ENCODE peak calls at places on chromosomes 12 and 14, in ten cellular contexts. Y is OCI-LY7; L is foreskin fibroblast; O is iPS DF 6.9; U is heart right ventricle; I is stomach; R is CD8-positive, alpha-beta memory T cell; E is fibroblast of pulmonary artery; P is SK-N-SH; C is mucosa of descending colon. M is an unnamed sample.

GRCh38 chr14:105139212-105139825 is 29.3 kb downstream of the JAG2 start:
- DNase-seq in Y (no peak), L (no peak), O (no peak), U (no peak), I (no peak), R (no peak), E (no peak), P (no peak), C (peak; percentile 29), M (no peak)

GRCh38 chr12:117853600-117853999 is 115.2 kb downstream of the KSR2 start:
- DNase-seq in Y (no peak), L (no peak), O (no peak), U (no peak), I (peak; percentile 43), R (no peak), E (no peak), P (no peak), C (no peak), M (no peak)

GRCh38 chr14:104743461-104744380 is 9.2 kb upstream of the SIVA1 start:
- DNase-seq in Y (no peak), L (no peak), O (no peak), U (no peak), I (no peak), R (no peak), E (no peak), P (no peak), C (peak; percentile 36), M (no peak)

GRCh38 chr12:24860546-24860945 is 88.4 kb downstream of the BCAT1 start:
- DNase-seq in Y (no peak), L (no peak), O (no peak), U (no peak), I (no peak), R (no peak), E (no peak), P (no peak), C (no peak), M (no peak)

GRCh38 chr14:75959031-75959430 is 22.8 kb downstream of the TGFB3 start:
- DNase-seq in Y (no peak), L (no peak), O (no peak), U (no peak), I (no peak), R (no peak), E (no peak), P (no peak), C (no peak), M (no peak)

GRCh38 chr12:24134092-24134491 is 184.6 kb upstream of the SOX5 start:
- DNase-seq in Y (no peak), L (no peak), O (no peak), U (no peak), I (no peak), R (no peak), E (no peak), P (no peak), C (no peak), M (no peak)

GRCh38 chr12:39070775-39071174 is 165.4 kb upstream of the CPNE8 start:
- DNase-seq in Y (no peak), L (no peak), O (no peak), U (no peak), I (no peak), R (no peak), E (no peak), P (no peak), C (no peak), M (no peak)

GRCh38 chr14:94129758-94130414 is 482 bp upstream of the IFI27L2 start:
- DNase-seq in Y (peak; percentile 40), L (peak; percentile 68), O (no peak), U (peak; percentile 67), I (no peak), R (peak; percentile 16), E (peak; percentile 48), P (peak; percentile 59), C (no peak), M (no peak)

GRCh38 chr14:73742520-73743238 is 28.5 kb upstream of the PNMA1 start:
- DNase-seq in Y (no peak), L (no peak), O (no peak), U (no peak), I (no peak), R (no peak), E (no peak), P (no peak), C (no peak), M (no peak)

GRCh38 chr12:45214739-45215418 is 1.0 kb upstream of the ANO6 start:
- DNase-seq in Y (no peak), L (no peak), O (no peak), U (no peak), I (no peak), R (peak; percentile 15), E (peak; percentile 54), P (no peak), C (no peak), M (no peak)

GRCh38 chr12:122788387-122788786 is 14.0 kb downstream of the CCDC62 start:
- DNase-seq in Y (no peak), L (peak; percentile 28), O (no peak), U (no peak), I (no peak), R (no peak), E (peak; percentile 33), P (no peak), C (no peak), M (no peak)

GRCh38 chr12:66061557-66062279 is 68.8 kb downstream of the LLPH start:
- DNase-seq in Y (no peak), L (no peak), O (peak; percentile 31), U (no peak), I (no peak), R (no peak), E (peak; percentile 31), P (no peak), C (no peak), M (no peak)

GRCh38 chr14:99274346-99275221 is 2.6 kb upstream of the BCL11B start:
- DNase-seq in Y (no peak), L (peak; percentile 68), O (peak; percentile 81), U (peak; percentile 34), I (peak; percentile 29), R (peak; percentile 50), E (peak; percentile 80), P (peak; percentile 65), C (peak; percentile 87), M (peak; percentile 34)
- H3K4me3 ChIP-seq in Y (no peak overlapping the region), L (peak overlapping the region; percentile 40), O (peak overlapping the region; percentile 72), U (no peak overlapping the region), I (peak overlapping the region; percentile 45), R (peak overlapping the region; percentile 62), E (peak overlapping the region; percentile 47), P (no peak overlapping the region), C (no peak overlapping the region), M (peak overlapping the region; percentile 66)

DNA sequence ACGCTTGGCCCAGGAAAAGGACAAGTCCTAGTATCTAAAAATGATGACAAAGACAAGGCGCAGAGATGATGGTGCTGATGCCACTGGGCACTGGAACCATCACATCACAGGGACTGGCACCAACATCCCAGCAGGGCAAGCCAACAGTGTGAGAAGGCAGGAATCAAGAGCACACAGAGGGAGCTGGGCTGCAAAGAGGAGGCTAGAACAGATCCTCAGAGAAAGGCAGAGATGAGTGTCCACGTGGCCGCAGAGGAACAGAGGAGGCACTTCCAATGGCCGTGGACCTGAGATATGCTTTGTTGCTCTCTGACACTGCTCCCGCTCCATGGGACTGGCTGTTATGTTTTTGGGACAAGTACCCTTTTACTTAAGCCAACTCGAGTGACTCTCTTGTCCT is 17.9 kb downstream of the FOXN3 start:
- DNase-seq in Y (no peak), L (no peak), O (no peak), U (no peak), I (no peak), R (no peak), E (no peak), P (no peak), C (no peak), M (no peak)
- H3K4me3 ChIP-seq in Y (peak overlapping the region; percentile 46), L (no peak overlapping the region), O (no peak overlapping the region), U (no peak overlapping the region), I (no peak overlapping the region), R (no peak overlapping the region), E (no peak overlapping the region), P (no peak overlapping the region), C (no peak overlapping the region), M (peak overlapping the region; percentile 36)

GRCh38 chr14:50060871-50061663 is 55.3 kb downstream of the VCPKMT start:
- DNase-seq in Y (peak; percentile 41), L (peak; percentile 89), O (peak; percentile 18), U (peak; percentile 67), I (no peak), R (no peak), E (peak; percentile 95), P (peak; percentile 66), C (no peak), M (peak; percentile 32)

GRCh38 chr14:50063876-50064420 is 52.4 kb downstream of the VCPKMT start:
- DNase-seq in Y (no peak), L (no peak), O (no peak), U (no peak), I (no peak), R (no peak), E (no peak), P (no peak), C (no peak), M (no peak)

GRCh38 chr14:50064993-50065392 is 51.4 kb downstream of the VCPKMT start:
- DNase-seq in Y (peak; percentile 72), L (no peak), O (no peak), U (peak; percentile 26), I (peak; percentile 45), R (peak; percentile 55), E (no peak), P (no peak), C (no peak), M (no peak)

GRCh38 chr14:50061664-50062437 is 54.5 kb downstream of the VCPKMT start:
- DNase-seq in Y (peak; percentile 94), L (peak; percentile 46), O (no peak), U (no peak), I (peak; percentile 61), R (peak; percentile 67), E (peak; percentile 33), P (peak; percentile 83), C (peak; percentile 88), M (no peak)

GRCh38 chr14:50062438-50063039 is 53.8 kb downstream of the VCPKMT start:
- DNase-seq in Y (peak; percentile 91), L (peak; percentile 76), O (no peak), U (no peak), I (peak; percentile 38), R (peak; percentile 78), E (peak; percentile 73), P (peak; percentile 55), C (no peak), M (no peak)
- H3K4me3 ChIP-seq in Y (peak overlapping the region; percentile 65), L (no peak overlapping the region), O (no peak overlapping the region), U (no peak overlapping the region), I (no peak overlapping the region), R (peak overlapping the region; percentile 61), E (no peak overlapping the region), P (no peak overlapping the region), C (no peak overlapping the region), M (no peak overlapping the region)

DNA sequence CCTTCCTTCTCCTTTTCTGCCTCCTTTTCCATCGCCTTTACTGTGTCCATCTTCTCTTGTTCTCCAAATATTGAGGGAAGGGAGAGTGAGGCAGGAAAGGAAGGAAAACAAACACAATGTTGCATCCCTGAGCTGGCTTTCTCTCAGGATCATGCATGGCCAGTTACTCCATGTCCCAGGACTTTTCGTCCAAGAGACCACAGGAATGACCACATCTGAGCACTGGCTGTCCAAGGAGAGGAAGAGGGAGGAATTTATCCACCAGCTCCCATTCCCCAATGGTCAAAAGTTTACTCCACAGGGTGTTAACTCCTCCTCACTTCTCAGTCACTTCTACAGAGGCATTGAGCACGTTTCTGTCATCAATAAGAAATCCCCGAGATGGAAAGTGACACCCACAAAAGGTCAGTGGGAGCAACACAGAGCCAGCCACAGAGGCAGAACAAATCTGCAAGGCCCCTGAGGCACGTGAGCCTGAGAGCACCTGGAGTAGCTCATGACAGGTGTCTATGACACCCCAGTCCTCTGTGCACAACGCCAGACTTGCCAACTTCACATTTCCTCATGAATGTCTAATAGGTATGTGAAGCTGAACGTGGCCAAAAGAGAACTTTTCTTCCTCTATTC is 177.3 kb upstream of the NUDT4 start:
- DNase-seq in Y (no peak), L (no peak), O (no peak), U (no peak), I (no peak), R (no peak), E (peak; percentile 51), P (no peak), C (no peak), M (no peak)
- H3K4me3 ChIP-seq in Y (no peak overlapping the region), L (no peak overlapping the region), O (no peak overlapping the region), U (no peak overlapping the region), I (no peak overlapping the region), R (no peak overlapping the region), E (no peak overlapping the region), P (no peak overlapping the region), C (no peak overlapping the region), M (no peak overlapping the region)

M was measured in dorsolateral prefrontal cortex.